ENCODE peak calls at places on chromosomes 2 and 18, in five cellular contexts. T is frontal cortex; E is B cell; A is right lobe of liver; M is activated naive CD8-positive, alpha-beta T cell treated with anti-CD3 and anti-CD28 coated beads, Interleukin-2, amount 50 U/mL, for 24 hours. L is an unnamed sample.

GRCh38 chr18:36662000-36662399 is 166.8 kb downstream of the TPGS2 start:
- DNase-seq in A (no peak), T (no peak), E (no peak), M (no peak), L (no peak)

GRCh38 chr2:236242057-236242495 is 22.1 kb downstream of the ASB18 start:
- DNase-seq in M (no peak), T (no peak), A (no peak), E (no peak), L (no peak)

GRCh38 chr2:210502997-210503621 is 26.6 kb upstream of the LANCL1 start:
- DNase-seq in T (peak; percentile 44), A (peak; percentile 59), E (no peak), M (peak; percentile 32), L (peak; percentile 4)

GRCh38 chr18:56127322-56128099 is 510.9 kb downstream of the TXNL1 start:
- DNase-seq in T (no peak), E (no peak), A (no peak), M (no peak), L (no peak)

GRCh38 chr2:104909317-104909716 is 55.4 kb downstream of the POU3F3 start:
- DNase-seq in E (no peak), A (no peak), M (no peak), T (no peak), L (no peak)

GRCh38 chr2:156896294-156896693 is 361.2 kb upstream of the GALNT5 start:
- DNase-seq in M (no peak), E (no peak), A (no peak), T (no peak), L (no peak)

GRCh38 chr2:109322111-109322510 is 193.1 kb downstream of the SH3RF3 start:
- DNase-seq in M (no peak), A (peak; percentile 87), T (peak; percentile 50), E (no peak), L (peak; percentile 99)

GRCh38 chr2:53088062-53088461 is 679.5 kb upstream of the CHAC2 start:
- DNase-seq in T (no peak), E (no peak), A (no peak), M (no peak), L (no peak)